ENCODE peak calls at places on chromosomes 2 and 18, in five cellular contexts. Y is lower leg skin, M is GM12865, N is cardiac muscle cell, Z is brain microvascular endothelial cell. O is an unnamed sample.

GRCh38 chr2:127591221-127591923 is 54.6 kb upstream of the GPR17 start:
- DNase-seq in Z (peak; percentile 53), Y (peak; percentile 86), M (peak; percentile 62), N (peak; percentile 82), O (peak; percentile 44)

GRCh38 chr2:94923196-94923595 is 52.0 kb downstream of the TEKT4 start:
- DNase-seq in Z (no peak), M (no peak), Y (no peak), N (no peak), O (no peak)

GRCh38 chr2:3665886-3666612 is 8.0 kb downstream of the ALLC start:
- DNase-seq in N (no peak), Z (no peak), M (no peak), Y (peak; percentile 46), O (no peak)

GRCh38 chr2:27921424-27921823 is 30.9 kb downstream of the BABAM2 start:
- DNase-seq in N (no peak), Y (no peak), M (no peak), Z (no peak), O (no peak)

GRCh38 chr2:222753251-222753824 is 81.9 kb downstream of the MOGAT1 start:
- DNase-seq in Y (peak; percentile 58), M (no peak), N (peak; percentile 50), Z (no peak), O (peak; percentile 64)

GRCh38 chr2:96393989-96394761 is 58.6 kb downstream of the NCAPH start:
- DNase-seq in M (no peak), N (no peak), Y (no peak), Z (no peak), O (no peak)

GRCh38 chr2:74440378-74441110 is 1.2 kb downstream of the RTKN start:
- DNase-seq in Z (peak; percentile 68), Y (peak; percentile 97), N (peak; percentile 95), M (peak; percentile 59), O (peak; percentile 85)

GRCh38 chr2:236938126-236938525 is 147.6 kb upstream of the COPS8 start:
- DNase-seq in N (no peak), Y (no peak), Z (no peak), M (no peak), O (no peak)

GRCh38 chr2:46315103-46315890 is 18.1 kb downstream of the EPAS1 start:
- DNase-seq in Z (peak; percentile 96), Y (peak; percentile 97), M (no peak), N (no peak), O (peak; percentile 95)

GRCh38 chr2:74515271-74516069 is 1.2 kb downstream of the TLX2 start:
- DNase-seq in N (peak; percentile 10), Z (no peak), M (no peak), Y (no peak), O (peak; percentile 26)

GRCh38 chr2:121748202-121748601 is 7.2 kb upstream of the TSN start:
- DNase-seq in Y (no peak), N (peak; percentile 30), M (peak; percentile 52), Z (peak; percentile 55), O (peak; percentile 36)

GRCh38 chr18:49051323-49051967 is 100.7 kb upstream of the SMAD7 start:
- DNase-seq in Z (no peak), Y (no peak), M (no peak), N (no peak), O (no peak)

GRCh38 chr18:6109743-6110142 is 214.4 kb upstream of the TMEM200C start:
- DNase-seq in Y (no peak), N (no peak), Z (no peak), M (no peak), O (no peak)

GRCh38 chr2:191245869-191246531 is 796 bp downstream of the MYO1B start:
- DNase-seq in Y (peak; percentile 94), M (no peak), N (peak; percentile 83), Z (peak; percentile 70), O (peak; percentile 70)

GRCh38 chr18:45551417-45551816 is 63.9 kb upstream of the SLC14A2 start:
- DNase-seq in M (no peak), Y (peak; percentile 32), Z (no peak), N (no peak), O (no peak)

GRCh38 chr18:36974686-36975085 is 145.8 kb downstream of the KIAA1328 start:
- DNase-seq in Y (no peak), N (no peak), Z (no peak), M (no peak), O (no peak)

GRCh38 chr2:172962064-172962463 is 113.6 kb upstream of the MAP3K20 start:
- DNase-seq in N (no peak), M (no peak), Z (no peak), Y (no peak), O (peak; percentile 38)

GRCh38 chr2:20424300-20425290 is 22.3 kb upstream of the RHOB start:
- DNase-seq in Y (peak; percentile 90), M (peak; percentile 91), N (no peak), Z (peak; percentile 45), O (peak; percentile 92)

GRCh38 chr2:75517562-75518230 is 43.0 kb downstream of the EVA1A start:
- DNase-seq in Y (no peak), M (no peak), Z (no peak), N (no peak), O (no peak)

GRCh38 chr18:68796936-68797690 is 767 bp upstream of the CCDC102B start:
- DNase-seq in Y (no peak), M (no peak), Z (peak; percentile 95), N (no peak), O (peak; percentile 78)

GRCh38 chr2:230902180-230902899 is 22.7 kb downstream of the GPR55 start:
- DNase-seq in M (peak; percentile 91), Z (peak; percentile 49), N (peak; percentile 58), Y (peak; percentile 80), O (peak; percentile 81)

GRCh38 chr2:73993799-73994543 is 9.3 kb downstream of the TET3 start:
- DNase-seq in Z (no peak), Y (no peak), M (no peak), N (no peak), O (no peak)

GRCh38 chr18:5600376-5601071 is 56.7 kb upstream of the EPB41L3 start:
- DNase-seq in M (no peak), N (peak; percentile 56), Z (no peak), Y (no peak), O (peak; percentile 14)

GRCh38 chr2:71306762-71307161 is 24.8 kb upstream of the ZNF638 start:
- DNase-seq in Z (peak; percentile 2), N (no peak), M (no peak), Y (no peak), O (no peak)

GRCh38 chr2:20577495-20578235 is 73.2 kb downstream of the HS1BP3 start:
- DNase-seq in Y (no peak), M (no peak), N (no peak), Z (no peak), O (peak; percentile 92)

GRCh38 chr2:190607014-190607597 is 41.8 kb upstream of the NAB1 start:
- DNase-seq in Y (no peak), N (peak; percentile 87), M (no peak), Z (peak; percentile 91), O (peak; percentile 20)

GRCh38 chr2:169363027-169363569 is 764 bp upstream of the LRP2 start:
- DNase-seq in Y (no peak), N (no peak), Z (no peak), M (no peak), O (peak; percentile 29)

GRCh38 chr2:101752708-101753107 is 55.2 kb downstream of the MAP4K4 start:
- DNase-seq in Z (no peak), N (no peak), M (no peak), Y (no peak), O (no peak)

GRCh38 chr2:236976271-236977120 is 109.2 kb upstream of the COPS8 start:
- DNase-seq in Z (no peak), M (no peak), Y (peak; percentile 49), N (no peak), O (no peak)

GRCh38 chr2:225994748-225995405 is 595.4 kb downstream of the NYAP2 start:
- DNase-seq in M (no peak), Z (peak; percentile 48), N (no peak), Y (no peak), O (peak; percentile 81)

DNA sequence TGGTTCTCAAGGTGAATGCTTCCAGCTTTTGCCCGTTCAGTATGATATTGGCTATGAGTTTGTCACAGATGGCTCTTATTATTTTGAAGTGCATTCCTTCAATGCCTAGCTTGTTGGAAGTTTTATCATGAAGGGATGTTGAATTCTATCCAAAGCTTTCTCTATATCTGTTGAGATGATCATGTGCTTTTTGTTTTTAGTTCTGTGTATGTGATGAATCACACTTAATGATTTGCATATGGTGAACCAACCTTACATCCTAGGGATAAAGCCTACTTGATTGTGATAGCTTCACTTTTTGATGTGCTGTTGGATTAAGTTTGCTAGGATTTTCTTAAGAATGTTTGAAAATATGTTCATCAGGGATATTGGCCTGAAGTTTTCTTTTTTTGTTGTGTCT is 112.1 kb downstream of the MBD2 start:
- DNase-seq in Y (no peak), Z (no peak), M (no peak), N (no peak), O (peak; percentile 41)
- H3K4me3 ChIP-seq in Y (no peak overlapping the region), Z (no peak overlapping the region), M (no peak overlapping the region), N (no peak overlapping the region), O (no peak overlapping the region)

DNA sequence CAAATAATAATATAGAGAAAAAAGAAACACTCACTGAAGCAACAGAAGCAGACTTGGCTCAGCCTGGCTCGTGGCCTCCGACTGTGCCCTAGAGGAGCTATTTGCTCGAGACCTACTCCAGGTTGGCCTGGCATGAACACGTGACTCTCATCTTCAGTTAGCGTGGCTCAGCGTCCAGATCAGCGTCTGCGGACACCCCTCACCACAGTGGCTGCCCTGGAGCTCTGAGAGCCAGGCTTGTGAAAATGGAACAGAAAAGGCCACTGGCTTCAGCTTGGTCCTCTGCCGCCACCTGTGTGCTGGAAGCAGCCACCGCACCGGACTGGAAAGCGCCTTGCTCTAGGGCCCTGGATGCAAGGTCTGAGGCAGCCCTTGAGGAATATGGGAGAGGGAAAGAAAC is 1184.0 kb upstream of the GYPC start:
- DNase-seq in M (peak; percentile 50), Z (peak; percentile 2), N (peak; percentile 72), Y (no peak), O (no peak)
- TF ChIP-seq CTCF in M (peak; percentile 37), Z (peak; percentile 30), N (peak; percentile 39), Y (no peak), O (peak; percentile 18)

GRCh38 chr2:146720170-146720569 is 1124.7 kb upstream of the ACVR2A start:
- DNase-seq in M (no peak), Z (no peak), N (no peak), Y (no peak), O (no peak)

GRCh38 chr2:146721486-146721885 is 1123.3 kb upstream of the ACVR2A start:
- DNase-seq in N (no peak), Y (no peak), M (no peak), Z (no peak), O (no peak)

GRCh38 chr2:146716591-146716990 is 1128.2 kb upstream of the ACVR2A start:
- DNase-seq in Z (no peak), N (no peak), M (no peak), Y (no peak), O (no peak)
- H3K4me3 ChIP-seq in Z (no peak overlapping the region), N (no peak overlapping the region), M (no peak overlapping the region), Y (no peak overlapping the region), O (no peak overlapping the region)

GRCh38 chr18:7600528-7601248 is 33.6 kb downstream of the PTPRM start:
- DNase-seq in Y (no peak), Z (no peak), N (no peak), M (no peak), O (no peak)

GRCh38 chr18:7603259-7604000 is 36.3 kb downstream of the PTPRM start:
- DNase-seq in Z (no peak), Y (no peak), M (no peak), N (no peak), O (no peak)

GRCh38 chr18:7601936-7602335 is 34.8 kb downstream of the PTPRM start:
- DNase-seq in Z (no peak), N (no peak), Y (no peak), M (no peak), O (no peak)

GRCh38 chr18:7600036-7600435 is 32.9 kb downstream of the PTPRM start:
- DNase-seq in Z (no peak), M (no peak), N (no peak), Y (no peak), O (no peak)

GRCh38 chr18:7601249-7601620 is 34.1 kb downstream of the PTPRM start:
- DNase-seq in M (no peak), Y (no peak), N (no peak), Z (peak; percentile 60), O (peak; percentile 47)
- TF ChIP-seq CTCF in M (no peak), Y (no peak), N (peak; percentile 9), Z (peak; percentile 63), O (no peak)